ENCODE peak calls at places on chromosome 12, in ten cellular contexts. D is HT1080; R is activated gamma-delta T cell treated with Interleukin-2 at 50 U/mL for 16 hours; T is NCI-H1105 treated with DMSO at 0.1 percent for 48 hours; U is AG04450; Q is activated naive CD4-positive, alpha-beta T cell; L is T-helper 22 cell; O is SJSA1; C is pancreas; W is stimulated activated CD8-positive, alpha-beta memory T cell treated with anti-CD3 and anti-CD28 coated beads, Interleukin-12 subunit alpha, Interleukin-12 subunit beta, amount 100 ng/mL, for 1 hour. Y is an unnamed sample.

GRCh38 chr12:21169878-21170472 is 39.0 kb downstream of the SLCO1B1 start:
- DNase-seq in L (no peak), W (no peak), Q (no peak), O (peak; percentile 28), C (peak; percentile 43), R (no peak), U (no peak), T (peak; percentile 55), D (peak; percentile 58), Y (peak; percentile 83)

GRCh38 chr12:64387201-64387816 is 3.2 kb downstream of the C12orf56 start:
- DNase-seq in U (no peak), O (no peak), W (no peak), T (peak; percentile 58), Q (no peak), C (no peak), L (no peak), D (no peak), R (no peak), Y (no peak)

GRCh38 chr12:49068879-49069506 is 786 bp downstream of the RHEBL1 start:
- DNase-seq in O (no peak), L (no peak), D (no peak), T (no peak), Q (no peak), R (no peak), C (no peak), W (no peak), U (no peak), Y (no peak)

GRCh38 chr12:6684609-6685008 is 4.6 kb downstream of the ZNF384 start:
- DNase-seq in O (no peak), W (no peak), T (peak; percentile 34), R (no peak), U (no peak), D (peak; percentile 36), C (no peak), L (no peak), Q (no peak), Y (peak; percentile 81)

GRCh38 chr12:53461591-53461990 is 9.7 kb downstream of the PCBP2 start:
- DNase-seq in W (no peak), C (no peak), O (no peak), Q (no peak), R (no peak), U (no peak), T (no peak), D (no peak), L (no peak), Y (no peak)

GRCh38 chr12:100842156-100842555 is 47.6 kb downstream of the ANO4 start:
- DNase-seq in U (no peak), R (no peak), Q (no peak), T (no peak), W (no peak), L (no peak), D (no peak), O (no peak), C (no peak), Y (no peak)

GRCh38 chr12:76674669-76675315 is 89.1 kb upstream of the ZDHHC17 start:
- DNase-seq in R (no peak), C (no peak), Q (no peak), O (no peak), T (no peak), U (no peak), L (no peak), W (no peak), D (no peak), Y (no peak)

GRCh38 chr12:2845280-2845679 is 10.4 kb upstream of the NRIP2 start:
- DNase-seq in W (no peak), R (no peak), L (no peak), U (no peak), C (no peak), T (no peak), D (peak; percentile 66), Q (no peak), O (peak; percentile 97), Y (no peak)

GRCh38 chr12:6963016-6963731 is 7.3 kb downstream of the PHB2 start:
- DNase-seq in T (peak; percentile 90), O (no peak), Q (no peak), R (no peak), C (peak; percentile 96), W (no peak), L (no peak), U (no peak), D (no peak), Y (peak; percentile 72)

GRCh38 chr12:50099302-50100008 is 4.4 kb upstream of the GPD1 start:
- DNase-seq in O (no peak), C (no peak), R (no peak), U (no peak), T (no peak), L (no peak), D (peak; percentile 52), Q (no peak), W (no peak), Y (no peak)

GRCh38 chr12:121581681-121582439 is 1.0 kb upstream of the KDM2B start:
- DNase-seq in R (no peak), D (no peak), Q (no peak), O (no peak), T (no peak), W (no peak), C (peak; percentile 36), L (no peak), U (no peak), Y (peak; percentile 46)

GRCh38 chr12:97960741-97961608 is 498.4 kb downstream of the RMST start:
- DNase-seq in D (peak; percentile 14), Q (no peak), R (no peak), U (no peak), W (no peak), T (peak; percentile 14), L (no peak), O (peak; percentile 25), C (no peak), Y (peak; percentile 77)

GRCh38 chr12:74817499-74817898 is 279.9 kb downstream of the ATXN7L3B start:
- DNase-seq in U (no peak), Q (no peak), T (no peak), O (no peak), L (no peak), D (no peak), W (no peak), R (no peak), C (no peak), Y (no peak)

GRCh38 chr12:47207829-47208248 is 128.1 kb upstream of the AMIGO2 start:
- DNase-seq in Q (no peak), L (no peak), D (no peak), R (no peak), C (no peak), W (no peak), U (no peak), T (no peak), O (no peak), Y (peak; percentile 80)

GRCh38 chr12:58204086-58204485 is 262.7 kb downstream of the ATP23 start:
- DNase-seq in L (no peak), W (no peak), D (no peak), R (no peak), T (no peak), O (no peak), C (no peak), U (no peak), Q (no peak), Y (no peak)

Y was measured in Karpas-422.